ENCODE peak calls at places on chromosomes 5 and 9, in five cellular contexts. Y, I, M, A and O are unnamed samples.

GRCh38 chr9:90914868-90915483 is 113.4 kb downstream of the SYK start:
- DNase-seq in Y (peak), I (peak), M (peak), A (peak), O (peak)

GRCh38 chr5:22293147-22293546 is 560.0 kb downstream of the CDH12 start:
- DNase-seq in Y (no peak), I (no peak), M (no peak), A (no peak), O (no peak)

GRCh38 chr5:158621381-158621780 is 478.3 kb downstream of the EBF1 start:
- DNase-seq in Y (no peak), I (no peak), M (no peak), A (no peak), O (no peak)

GRCh38 chr5:168899264-168899663 is 320.1 kb upstream of the PANK3 start:
- DNase-seq in Y (no peak), I (no peak), M (no peak), A (no peak), O (no peak)

GRCh38 chr5:172877496-172878260 is 43.6 kb downstream of the ERGIC1 start:
- DNase-seq in Y (no peak), I (no peak), M (no peak), A (no peak), O (no peak)

GRCh38 chr9:84969084-84969483 is 299.6 kb downstream of the NTRK2 start:
- DNase-seq in Y (no peak), I (no peak), M (no peak), A (no peak), O (no peak)

GRCh38 chr5:89948977-89949376 is 460.6 kb downstream of the CETN3 start:
- DNase-seq in Y (no peak), I (no peak), M (no peak), A (no peak), O (no peak)

GRCh38 chr5:54551906-54552305 is 34.3 kb downstream of the SNX18 start:
- DNase-seq in Y (no peak), I (no peak), M (no peak), A (no peak), O (no peak)

GRCh38 chr9:100064872-100065581 is 33.8 kb downstream of the ERP44 start:
- DNase-seq in Y (no peak), I (peak), M (no peak), A (no peak), O (peak)

GRCh38 chr9:79663299-79663698 is 91.5 kb downstream of the TLE4 start:
- DNase-seq in Y (peak), I (no peak), M (no peak), A (no peak), O (no peak)

GRCh38 chr9:113875917-113876805 is at the start of gene ZNF618:
- DNase-seq in Y (peak), I (no peak), M (no peak), A (no peak), O (peak)

GRCh38 chr5:112863549-112863948 is 2.5 kb downstream of the SRP19 start:
- DNase-seq in Y (no peak), I (no peak), M (no peak), A (no peak), O (no peak)

GRCh38 chr5:112862085-112862484 is 998 bp downstream of the SRP19 start:
- DNase-seq in Y (no peak), I (no peak), M (no peak), A (no peak), O (peak)

GRCh38 chr5:112866739-112867138 is 5.7 kb downstream of the SRP19 start:
- DNase-seq in Y (no peak), I (no peak), M (no peak), A (no peak), O (no peak)

GRCh38 chr5:112867411-112867810 is 6.3 kb downstream of the SRP19 start:
- DNase-seq in Y (no peak), I (no peak), M (no peak), A (no peak), O (no peak)

GRCh38 chr5:112865128-112865527 is 4.0 kb downstream of the SRP19 start:
- DNase-seq in Y (no peak), I (no peak), M (no peak), A (no peak), O (no peak)
- H2BK15ac ChIP-seq in Y (no peak), I (no peak), M (no peak), A (no peak), O (no peak)

GRCh38 chr9:77663754-77664153 is 15.6 kb upstream of the GNA14 start:
- DNase-seq in Y (no peak), I (peak), M (no peak), A (no peak), O (no peak)
- H2AFZ ChIP-seq in Y (no peak), I (no peak), M (no peak), A (no peak), O (no peak)

GRCh38 chr5:154359222-154359583 is 86.6 kb upstream of the SAP30L start:
- DNase-seq in Y (no peak), I (no peak), M (no peak), A (no peak), O (peak)

GRCh38 chr5:154356958-154357357 is 88.8 kb upstream of the SAP30L start:
- DNase-seq in Y (no peak), I (no peak), M (no peak), A (no peak), O (no peak)

GRCh38 chr5:154355141-154355611 is 90.6 kb upstream of the SAP30L start:
- DNase-seq in Y (no peak), I (no peak), M (no peak), A (peak), O (no peak)

GRCh38 chr5:154356256-154356655 is 89.5 kb upstream of the SAP30L start:
- DNase-seq in Y (no peak), I (peak), M (no peak), A (no peak), O (no peak)

GRCh38 chr5:154358410-154359221 is 87.2 kb upstream of the SAP30L start:
- DNase-seq in Y (no peak), I (no peak), M (no peak), A (no peak), O (peak)
- H3K14ac ChIP-seq in Y (no peak), I (peak), M (no peak), A (no peak), O (no peak)

GRCh38 chr5:53161876-53162275 is 52.3 kb upstream of the MOCS2 start:
- DNase-seq in Y (no peak), I (peak), M (no peak), A (no peak), O (peak)
- H2BK15ac ChIP-seq in Y (no peak), I (no peak), M (no peak), A (no peak), O (no peak)

GRCh38 chr9:130214921-130215320 is 42.7 kb downstream of the NCS1 start:
- DNase-seq in Y (no peak), I (no peak), M (no peak), A (no peak), O (no peak)
- H2AFZ ChIP-seq in Y (peak), I (no peak), M (no peak), A (no peak), O (no peak)

DNA sequence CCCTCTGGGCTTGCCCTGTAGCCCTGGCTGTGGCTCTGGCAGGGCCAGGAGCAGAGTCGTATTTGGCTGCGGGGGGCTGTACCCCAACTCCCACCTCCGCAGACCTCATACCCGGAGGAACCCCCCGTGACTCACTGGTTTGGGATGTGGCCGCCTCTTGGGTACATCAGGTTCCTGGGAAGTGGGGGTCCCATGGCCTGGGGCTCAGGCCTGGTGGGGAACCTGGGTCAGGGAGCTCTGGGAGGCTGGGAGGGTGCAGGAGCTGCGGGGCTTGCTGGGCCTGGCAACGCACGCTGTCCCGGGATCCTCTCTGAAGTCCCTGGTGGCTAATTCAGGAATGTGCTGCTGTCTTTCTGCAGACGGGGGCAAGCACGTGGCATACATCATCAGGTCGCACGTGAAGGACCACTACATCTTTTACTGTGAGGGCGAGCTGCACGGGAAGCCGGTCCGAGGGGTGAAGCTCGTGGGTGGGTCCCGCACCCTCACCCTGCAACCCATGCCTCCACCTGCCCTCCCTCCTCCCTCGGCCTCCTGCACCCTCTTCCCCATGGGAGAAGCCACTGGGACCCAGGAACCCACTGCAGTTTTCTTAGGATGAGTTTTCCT is 2.4 kb downstream of the LCN1 start:
- DNase-seq in Y (no peak), I (no peak), M (no peak), A (no peak), O (no peak)
- H3K14ac ChIP-seq in Y (peak), I (no peak), M (no peak), A (no peak), O (no peak)